ENCODE peak calls at places on chromosomes 3 and 15, in six cellular contexts. J is BE2C; V is A549; P is left cardiac atrium; X is naive thymus-derived CD8-positive, alpha-beta T cell; D is NCI-H510A treated with DMSO at 0.1 percent for 48 hours. N is an unnamed sample.
A peak's percentile ranks its signal among the peaks of the same experiment; 100 is the strongest.

GRCh38 chr15:31228980-31229826 is 97.4 kb upstream of the KLF13 start:
- DNase-seq in V (peak; percentile 55), D (no peak), X (no peak), J (peak; percentile 45), P (no peak), N (no peak)

GRCh38 chr3:31219131-31219843 is 313.4 kb upstream of the STT3B start:
- DNase-seq in D (no peak), J (no peak), P (no peak), X (no peak), V (no peak), N (no peak)

GRCh38 chr15:35956066-35956465 is 410.1 kb upstream of the DPH6 start:
- DNase-seq in D (no peak), J (no peak), V (no peak), X (no peak), P (no peak), N (no peak)

GRCh38 chr3:148203263-148204010 is 494.3 kb upstream of the AGTR1 start:
- DNase-seq in V (no peak), X (no peak), D (peak; percentile 12), P (no peak), J (no peak), N (no peak)

GRCh38 chr15:37789881-37790280 is 144.6 kb upstream of the TMCO5A start:
- DNase-seq in D (no peak), J (no peak), X (no peak), V (no peak), P (no peak), N (no peak)

GRCh38 chr3:112739252-112739945 is 98.5 kb upstream of the CCDC80 start:
- DNase-seq in J (no peak), D (no peak), X (no peak), P (no peak), V (no peak), N (no peak)

GRCh38 chr15:69609176-69609575 is 156.6 kb downstream of the RPLP1 start:
- DNase-seq in P (no peak), J (no peak), D (no peak), V (no peak), X (no peak), N (no peak)

GRCh38 chr15:70528270-70528706 is 235.1 kb downstream of the UACA start:
- DNase-seq in D (peak; percentile 77), V (no peak), X (peak; percentile 80), P (no peak), J (no peak), N (peak; percentile 27)

GRCh38 chr3:11077466-11077865 is 76.8 kb upstream of the HRH1 start:
- DNase-seq in X (no peak), P (no peak), V (no peak), J (no peak), D (no peak), N (no peak)

GRCh38 chr3:38114875-38115644 is 21.9 kb downstream of the ACAA1 start:
- DNase-seq in V (no peak), P (no peak), X (peak; percentile 48), D (no peak), J (no peak), N (no peak)